ENCODE peak calls at places on chromosomes 12 and 14, in nine cellular contexts. One of them, this sample, is unnamed.

GRCh38 chr14:81472096-81472800 is 61.4 kb downstream of the SEL1L start:
- DNase-seq in K562: no peak
- DNase-seq in vagina: no peak
- DNase-seq in stomach: no peak
- DNase-seq in suprapubic skin: no peak
- DNase-seq in HCT116: no peak
- DNase-seq in HepG2: no peak
- DNase-seq in GM12891: no peak
- DNase-seq in endothelial cell of umbilical vein: no peak
- DNase-seq in this sample: no peak

GRCh38 chr14:22268875-22269274 is 320.1 kb downstream of the DAD1 start:
- DNase-seq in endothelial cell of umbilical vein: no peak
- DNase-seq in HepG2: no peak
- DNase-seq in HCT116: no peak
- DNase-seq in suprapubic skin: no peak
- DNase-seq in GM12891: no peak
- DNase-seq in stomach: no peak
- DNase-seq in K562: no peak
- DNase-seq in vagina: no peak
- DNase-seq in this sample: no peak

GRCh38 chr14:105118646-105119409 is 49.7 kb downstream of the JAG2 start:
- DNase-seq in K562: no peak
- DNase-seq in endothelial cell of umbilical vein: no peak
- DNase-seq in stomach: no peak
- DNase-seq in HepG2: no peak
- DNase-seq in suprapubic skin: peak
- DNase-seq in vagina: peak
- DNase-seq in GM12891: no peak
- DNase-seq in HCT116: no peak
- DNase-seq in this sample: no peak

GRCh38 chr14:100438271-100438670 is 115.1 kb downstream of the SLC25A47 start:
- DNase-seq in suprapubic skin: no peak
- DNase-seq in HCT116: no peak
- DNase-seq in K562: no peak
- DNase-seq in vagina: peak
- DNase-seq in GM12891: no peak
- DNase-seq in endothelial cell of umbilical vein: no peak
- DNase-seq in HepG2: no peak
- DNase-seq in stomach: no peak
- DNase-seq in this sample: no peak

GRCh38 chr12:115023279-115023678 is 339.3 kb upstream of the TBX3 start:
- DNase-seq in HepG2: no peak
- DNase-seq in endothelial cell of umbilical vein: no peak
- DNase-seq in HCT116: no peak
- DNase-seq in stomach: no peak
- DNase-seq in K562: no peak
- DNase-seq in vagina: no peak
- DNase-seq in GM12891: no peak
- DNase-seq in suprapubic skin: no peak
- DNase-seq in this sample: no peak

GRCh38 chr14:35341454-35342159 is 49.4 kb downstream of the PSMA6 start:
- DNase-seq in suprapubic skin: peak
- DNase-seq in HCT116: peak
- DNase-seq in endothelial cell of umbilical vein: peak
- DNase-seq in HepG2: peak
- DNase-seq in GM12891: no peak
- DNase-seq in vagina: no peak
- DNase-seq in K562: no peak
- DNase-seq in stomach: peak
- DNase-seq in this sample: no peak

GRCh38 chr14:31229638-31230229 is 22.1 kb upstream of the HECTD1 start:
- DNase-seq in HepG2: peak
- DNase-seq in endothelial cell of umbilical vein: no peak
- DNase-seq in vagina: peak
- DNase-seq in HCT116: peak
- DNase-seq in GM12891: no peak
- DNase-seq in K562: peak
- DNase-seq in suprapubic skin: peak
- DNase-seq in stomach: peak
- DNase-seq in this sample: no peak

GRCh38 chr14:62796431-62796830 is 248.8 kb downstream of the KCNH5 start:
- DNase-seq in vagina: no peak
- DNase-seq in stomach: no peak
- DNase-seq in endothelial cell of umbilical vein: no peak
- DNase-seq in suprapubic skin: no peak
- DNase-seq in HCT116: no peak
- DNase-seq in HepG2: no peak
- DNase-seq in K562: no peak
- DNase-seq in GM12891: no peak
- DNase-seq in this sample: no peak

GRCh38 chr12:86613306-86613705 is 357.1 kb upstream of the MGAT4C start:
- DNase-seq in endothelial cell of umbilical vein: peak
- DNase-seq in HepG2: no peak
- DNase-seq in suprapubic skin: no peak
- DNase-seq in GM12891: no peak
- DNase-seq in vagina: no peak
- DNase-seq in K562: no peak
- DNase-seq in HCT116: no peak
- DNase-seq in stomach: no peak
- DNase-seq in this sample: no peak

DNA sequence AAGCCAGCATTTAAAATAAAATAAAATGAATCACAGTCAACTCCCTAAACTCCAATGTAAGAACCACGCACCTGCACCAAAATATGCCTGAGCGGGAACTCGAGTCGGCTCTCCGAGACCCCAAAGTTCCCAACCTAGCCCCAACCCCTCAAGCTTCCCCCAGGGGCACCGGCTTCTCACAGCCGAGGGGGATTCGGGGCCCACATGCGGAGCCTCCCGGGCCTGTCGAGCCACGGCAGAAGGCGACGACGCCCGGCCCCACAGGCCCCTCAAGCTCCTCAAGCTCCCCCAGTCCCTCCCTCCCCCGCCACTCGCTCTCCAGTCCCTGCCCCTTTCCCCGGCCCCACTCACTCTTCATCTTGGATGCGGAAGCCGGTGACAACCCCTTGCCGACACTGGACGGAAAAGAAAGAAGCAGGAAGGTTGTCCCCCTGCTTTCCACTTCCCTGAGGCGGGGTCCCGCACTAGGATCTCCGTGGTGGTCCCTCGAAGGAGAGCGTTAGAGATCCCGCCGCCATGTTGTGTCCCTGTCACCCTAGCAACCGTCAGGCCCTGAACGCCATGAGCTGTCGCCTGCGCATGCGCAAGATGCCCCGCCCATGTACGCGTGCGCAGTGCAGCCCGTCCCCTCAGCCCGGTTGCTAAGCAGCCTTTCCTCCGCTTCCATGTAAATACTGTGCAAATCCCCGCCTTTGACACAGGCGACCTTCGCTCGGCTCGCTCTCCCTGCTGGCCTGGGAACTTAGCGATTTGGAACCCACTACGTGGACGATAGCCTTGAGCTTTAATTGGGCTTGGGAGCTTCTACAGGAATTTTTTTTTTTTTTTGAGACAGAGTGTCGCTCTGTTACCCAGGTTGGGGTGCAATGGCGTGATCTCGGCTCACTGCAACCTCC is at the start of gene MOK:
- DNase-seq in stomach: peak
- DNase-seq in K562: peak
- DNase-seq in endothelial cell of umbilical vein: peak
- DNase-seq in GM12891: peak
- DNase-seq in vagina: peak
- DNase-seq in HCT116: peak
- DNase-seq in HepG2: peak
- DNase-seq in suprapubic skin: peak
- DNase-seq in this sample: peak
- TF ChIP-seq POLR2A in stomach: no peak
- TF ChIP-seq POLR2A in K562: no peak
- TF ChIP-seq POLR2A in endothelial cell of umbilical vein: no peak
- TF ChIP-seq POLR2A in GM12891: no peak
- TF ChIP-seq POLR2A in vagina: no peak
- TF ChIP-seq POLR2A in HCT116: no peak
- TF ChIP-seq POLR2A in HepG2: no peak
- TF ChIP-seq POLR2A in suprapubic skin: no peak
- TF ChIP-seq POLR2A in this sample: no peak

DNA sequence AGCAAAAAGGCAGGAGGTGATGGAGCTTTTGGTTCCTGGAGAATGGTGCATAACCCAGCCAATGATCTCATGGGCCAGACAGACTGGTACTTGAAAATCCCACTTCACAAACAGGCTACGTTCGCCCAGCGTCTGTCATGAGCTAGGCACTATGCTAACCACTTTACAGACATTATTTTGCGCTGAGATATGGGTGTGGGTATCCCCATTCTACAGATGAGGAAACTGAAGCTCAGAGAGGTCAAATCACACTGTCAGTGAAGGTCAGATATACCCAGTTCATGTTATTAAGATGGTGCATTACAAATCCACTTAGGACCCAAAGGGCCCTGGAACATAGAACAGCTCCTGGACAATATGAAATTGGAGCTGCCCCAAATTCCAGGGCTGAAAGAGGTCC is 1.7 kb downstream of the CCDC63 start:
- DNase-seq in HepG2: no peak
- DNase-seq in suprapubic skin: no peak
- DNase-seq in endothelial cell of umbilical vein: no peak
- DNase-seq in stomach: no peak
- DNase-seq in GM12891: no peak
- DNase-seq in vagina: no peak
- DNase-seq in K562: no peak
- DNase-seq in HCT116: no peak
- DNase-seq in this sample: no peak
- TF ChIP-seq POLR2AphosphoS5 in HepG2: no peak
- TF ChIP-seq POLR2AphosphoS5 in suprapubic skin: no peak
- TF ChIP-seq POLR2AphosphoS5 in endothelial cell of umbilical vein: no peak
- TF ChIP-seq POLR2AphosphoS5 in stomach: no peak
- TF ChIP-seq POLR2AphosphoS5 in GM12891: no peak
- TF ChIP-seq POLR2AphosphoS5 in vagina: no peak
- TF ChIP-seq POLR2AphosphoS5 in K562: no peak
- TF ChIP-seq POLR2AphosphoS5 in HCT116: no peak
- TF ChIP-seq POLR2AphosphoS5 in this sample: no peak

DNA sequence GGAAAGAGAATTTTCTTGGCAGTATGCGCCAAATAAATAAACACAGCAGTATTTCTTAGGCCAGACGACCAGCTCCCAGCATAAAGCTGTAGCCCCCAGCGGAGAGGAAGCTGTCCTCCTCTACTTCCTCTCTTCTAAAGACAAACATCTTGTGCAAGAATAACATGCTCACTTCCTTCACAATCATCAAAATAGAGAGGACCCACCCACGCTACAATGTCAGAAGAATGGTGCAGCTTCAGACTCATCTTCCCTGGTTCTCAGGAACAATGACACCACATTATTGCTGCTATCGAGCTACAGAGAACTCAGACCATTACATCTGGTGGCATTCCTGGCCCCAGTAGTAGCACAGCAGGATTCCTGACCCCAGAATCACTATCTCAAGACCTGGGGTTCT is 16.6 kb upstream of the VWF start:
- DNase-seq in endothelial cell of umbilical vein: peak
- DNase-seq in GM12891: no peak
- DNase-seq in HCT116: no peak
- DNase-seq in K562: no peak
- DNase-seq in vagina: no peak
- DNase-seq in stomach: no peak
- DNase-seq in suprapubic skin: no peak
- DNase-seq in HepG2: no peak
- DNase-seq in this sample: no peak
- TF ChIP-seq POLR2A in endothelial cell of umbilical vein: peak
- TF ChIP-seq POLR2A in GM12891: no peak
- TF ChIP-seq POLR2A in HCT116: no peak
- TF ChIP-seq POLR2A in K562: no peak
- TF ChIP-seq POLR2A in vagina: no peak
- TF ChIP-seq POLR2A in stomach: no peak
- TF ChIP-seq POLR2A in suprapubic skin: no peak
- TF ChIP-seq POLR2A in HepG2: no peak
- TF ChIP-seq POLR2A in this sample: no peak

GRCh38 chr12:89157413-89157812 is 194.9 kb downstream of the DUSP6 start:
- DNase-seq in vagina: no peak
- DNase-seq in suprapubic skin: no peak
- DNase-seq in endothelial cell of umbilical vein: no peak
- DNase-seq in HepG2: peak
- DNase-seq in K562: no peak
- DNase-seq in HCT116: no peak
- DNase-seq in stomach: no peak
- DNase-seq in GM12891: no peak
- DNase-seq in this sample: no peak
- TF ChIP-seq POLR2AphosphoS5 in vagina: no peak
- TF ChIP-seq POLR2AphosphoS5 in suprapubic skin: no peak
- TF ChIP-seq POLR2AphosphoS5 in endothelial cell of umbilical vein: no peak
- TF ChIP-seq POLR2AphosphoS5 in HepG2: no peak
- TF ChIP-seq POLR2AphosphoS5 in K562: no peak
- TF ChIP-seq POLR2AphosphoS5 in HCT116: no peak
- TF ChIP-seq POLR2AphosphoS5 in stomach: no peak
- TF ChIP-seq POLR2AphosphoS5 in GM12891: no peak
- TF ChIP-seq POLR2AphosphoS5 in this sample: no peak

DNA sequence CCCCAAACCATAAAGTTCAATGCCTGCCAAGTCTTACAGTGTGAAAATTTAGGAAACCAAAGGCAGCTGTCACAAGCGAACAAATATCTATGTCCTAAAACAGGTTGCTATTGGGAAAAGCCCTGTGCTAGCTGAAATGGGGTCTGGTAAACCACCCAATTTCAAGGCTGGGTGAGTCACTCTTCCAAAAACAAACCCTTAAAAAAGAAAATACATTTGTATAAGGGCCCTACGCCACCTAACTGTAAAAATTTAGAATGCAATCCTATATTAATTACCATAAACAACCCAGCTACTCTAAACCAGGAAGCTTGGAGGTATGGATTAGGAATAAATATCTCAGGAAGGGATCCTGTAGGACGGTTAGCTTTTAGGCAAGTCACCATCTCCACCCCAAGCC is 32.1 kb downstream of the PRMT8 start:
- DNase-seq in endothelial cell of umbilical vein: no peak
- DNase-seq in HCT116: no peak
- DNase-seq in HepG2: no peak
- DNase-seq in K562: no peak
- DNase-seq in suprapubic skin: no peak
- DNase-seq in stomach: no peak
- DNase-seq in vagina: no peak
- DNase-seq in GM12891: no peak
- DNase-seq in this sample: no peak
- TF ChIP-seq POLR2A in endothelial cell of umbilical vein: no peak
- TF ChIP-seq POLR2A in HCT116: no peak
- TF ChIP-seq POLR2A in HepG2: no peak
- TF ChIP-seq POLR2A in K562: no peak
- TF ChIP-seq POLR2A in suprapubic skin: no peak
- TF ChIP-seq POLR2A in stomach: no peak
- TF ChIP-seq POLR2A in vagina: no peak
- TF ChIP-seq POLR2A in GM12891: no peak
- TF ChIP-seq POLR2A in this sample: no peak

GRCh38 chr12:1922075-1922709 is 3.7 kb upstream of the CACNA2D4 start:
- DNase-seq in K562: no peak
- DNase-seq in HepG2: no peak
- DNase-seq in GM12891: no peak
- DNase-seq in vagina: peak
- DNase-seq in suprapubic skin: peak
- DNase-seq in stomach: peak
- DNase-seq in endothelial cell of umbilical vein: no peak
- DNase-seq in HCT116: no peak
- DNase-seq in this sample: no peak
- TF ChIP-seq POLR2AphosphoS5 in K562: no peak
- TF ChIP-seq POLR2AphosphoS5 in HepG2: no peak
- TF ChIP-seq POLR2AphosphoS5 in GM12891: no peak
- TF ChIP-seq POLR2AphosphoS5 in vagina: no peak
- TF ChIP-seq POLR2AphosphoS5 in suprapubic skin: no peak
- TF ChIP-seq POLR2AphosphoS5 in stomach: no peak
- TF ChIP-seq POLR2AphosphoS5 in endothelial cell of umbilical vein: no peak
- TF ChIP-seq POLR2AphosphoS5 in HCT116: no peak
- TF ChIP-seq POLR2AphosphoS5 in this sample: no peak

This sample was measured in GM12892.